ENCODE peak calls at places on chromosomes 7 and 10, in five cellular contexts. M, B, J, W and I are unnamed samples.

GRCh38 chr7:94088560-94088959 is 84.4 kb upstream of the BET1 start:
- DNase-seq in J (no peak), B (peak; percentile 33), W (peak; percentile 23), M (no peak), I (no peak)

GRCh38 chr7:97390915-97391593 is 273.6 kb downstream of the SDHAF3 start:
- DNase-seq in J (no peak), M (no peak), W (no peak), B (no peak), I (no peak)

GRCh38 chr7:29915481-29916215 is 74.0 kb downstream of the SCRN1 start:
- DNase-seq in M (no peak), J (no peak), B (no peak), W (no peak), I (no peak)

GRCh38 chr10:43263551-43264323 is 3.1 kb downstream of the RASGEF1A start:
- DNase-seq in J (no peak), B (no peak), M (no peak), W (no peak), I (no peak)

GRCh38 chr7:37728747-37729146 is 45.2 kb downstream of the GPR141 start:
- DNase-seq in J (no peak), B (no peak), M (no peak), W (no peak), I (no peak)

GRCh38 chr7:74625446-74625845 is 32.1 kb upstream of the GTF2I start:
- DNase-seq in B (peak; percentile 81), M (no peak), J (no peak), W (peak; percentile 78), I (no peak)

GRCh38 chr7:98202367-98203195 is 8.7 kb upstream of the BHLHA15 start:
- DNase-seq in J (peak; percentile 96), W (no peak), M (peak; percentile 92), B (no peak), I (peak; percentile 94)

GRCh38 chr7:151121380-151122170 is 35.3 kb downstream of the AGAP3 start:
- DNase-seq in W (no peak), B (no peak), J (no peak), M (no peak), I (no peak)

GRCh38 chr10:35564276-35564982 is 40.7 kb upstream of the GJD4 start:
- DNase-seq in M (peak; percentile 40), J (no peak), W (peak; percentile 57), B (peak; percentile 64), I (peak; percentile 36)

GRCh38 chr10:63703113-63703670 is 182.0 kb downstream of the REEP3 start:
- DNase-seq in J (no peak), B (peak; percentile 33), M (no peak), W (peak; percentile 41), I (no peak)

GRCh38 chr7:5396999-5397656 is 26.5 kb downstream of the TNRC18 start:
- DNase-seq in M (peak; percentile 93), J (peak; percentile 90), B (peak; percentile 93), W (peak; percentile 96), I (peak; percentile 95)

GRCh38 chr7:30564243-30564892 is 30.3 kb upstream of the GARS1 start:
- DNase-seq in W (peak; percentile 92), B (peak; percentile 91), M (peak; percentile 82), J (peak; percentile 79), I (peak; percentile 78)

GRCh38 chr10:93106631-93107072 is 33.0 kb downstream of the CYP26A1 start:
- DNase-seq in M (no peak), W (peak; percentile 61), J (no peak), B (peak; percentile 16), I (no peak)

GRCh38 chr10:78300526-78300925 is 266.9 kb downstream of the RPS24 start:
- DNase-seq in B (no peak), W (no peak), J (peak; percentile 19), M (no peak), I (no peak)

GRCh38 chr10:50576245-50576815 is 47.4 kb downstream of the SGMS1 start:
- DNase-seq in J (no peak), M (no peak), W (peak; percentile 27), B (peak; percentile 25), I (no peak)

GRCh38 chr7:151085691-151086620 is at the start of gene AGAP3:
- DNase-seq in B (peak; percentile 81), W (peak; percentile 80), M (peak; percentile 89), J (peak; percentile 55), I (peak; percentile 97)

GRCh38 chr7:17528636-17529035 is 230.2 kb downstream of the AHR start:
- DNase-seq in W (no peak), B (no peak), M (no peak), J (no peak), I (no peak)

GRCh38 chr7:17534348-17534747 is 235.9 kb downstream of the AHR start:
- DNase-seq in J (no peak), W (no peak), M (no peak), B (no peak), I (no peak)

GRCh38 chr7:17530249-17530648 is 231.8 kb downstream of the AHR start:
- DNase-seq in W (peak; percentile 97), J (no peak), M (no peak), B (peak; percentile 96), I (no peak)

GRCh38 chr7:17532861-17533404 is 234.5 kb downstream of the AHR start:
- DNase-seq in M (no peak), J (no peak), B (peak; percentile 62), W (peak; percentile 79), I (no peak)

DNA sequence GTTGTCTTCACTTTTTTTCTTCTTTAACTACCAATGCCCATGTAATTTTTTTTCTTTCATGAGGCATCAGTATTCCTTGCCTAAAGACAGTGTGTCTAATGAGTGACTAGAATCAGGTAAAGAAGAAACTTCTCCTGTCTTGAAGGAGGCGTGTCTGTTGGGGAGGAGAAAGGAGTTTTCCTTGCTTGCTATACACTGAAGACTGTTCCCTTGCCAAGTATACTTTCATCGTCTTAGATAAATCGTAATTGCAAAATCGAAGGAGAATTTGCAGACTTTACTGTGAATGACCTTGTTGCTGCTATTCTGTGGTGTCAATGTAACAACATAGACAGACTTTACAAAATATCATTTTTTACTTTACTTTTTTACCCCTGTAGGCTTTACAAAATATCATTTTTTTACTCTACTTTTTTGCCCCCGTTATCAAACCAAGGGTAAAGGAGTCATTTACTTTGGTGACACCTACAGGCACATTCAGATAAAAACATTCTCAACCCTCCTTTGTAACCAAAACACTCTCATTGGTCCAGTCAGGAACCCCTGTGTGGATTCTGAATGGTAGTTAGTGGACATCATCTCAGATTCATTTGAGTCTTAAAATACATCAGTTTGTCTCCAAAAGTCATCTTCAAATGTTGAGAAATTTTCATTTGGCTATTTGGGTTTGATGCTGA is 232.4 kb downstream of the AHR start:
- DNase-seq in W (peak; percentile 93), M (peak; percentile 10), J (no peak), B (peak; percentile 66), I (peak; percentile 30)
- TF ChIP-seq CTCF in W (peak; percentile 28), M (peak; percentile 21), J (peak; percentile 21), B (peak; percentile 14), I (no peak)

GRCh38 chr10:86583983-86584382 is 62.4 kb upstream of the WAPL start:
- DNase-seq in M (peak; percentile 58), W (no peak), J (no peak), B (no peak), I (peak; percentile 61)
- TF ChIP-seq CTCF in M (peak; percentile 43), W (no peak), J (no peak), B (no peak), I (no peak)

DNA sequence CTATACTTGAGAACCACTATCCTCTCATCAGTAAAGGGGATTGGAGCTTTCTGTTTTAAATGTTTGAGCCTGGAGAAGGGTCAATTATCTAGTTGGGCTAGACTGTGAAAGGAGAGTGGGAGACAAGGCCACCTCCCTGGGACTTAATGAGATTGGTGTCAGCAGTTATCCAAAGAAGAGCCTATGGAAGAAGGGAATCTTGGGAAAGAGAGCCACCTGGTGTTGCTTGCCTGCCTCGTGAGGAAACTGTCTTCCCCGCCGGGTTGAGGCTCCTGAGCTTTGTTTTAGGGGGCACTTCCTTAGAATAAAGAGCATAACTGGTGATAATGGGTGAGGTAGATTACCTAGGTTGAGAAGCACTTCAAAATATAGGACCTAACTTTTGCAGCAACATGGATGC is 32.0 kb upstream of the ABCB4 start:
- DNase-seq in J (no peak), W (no peak), B (no peak), M (no peak), I (no peak)
- TF ChIP-seq CTCF in J (no peak), W (peak; percentile 3), B (no peak), M (no peak), I (no peak)

DNA sequence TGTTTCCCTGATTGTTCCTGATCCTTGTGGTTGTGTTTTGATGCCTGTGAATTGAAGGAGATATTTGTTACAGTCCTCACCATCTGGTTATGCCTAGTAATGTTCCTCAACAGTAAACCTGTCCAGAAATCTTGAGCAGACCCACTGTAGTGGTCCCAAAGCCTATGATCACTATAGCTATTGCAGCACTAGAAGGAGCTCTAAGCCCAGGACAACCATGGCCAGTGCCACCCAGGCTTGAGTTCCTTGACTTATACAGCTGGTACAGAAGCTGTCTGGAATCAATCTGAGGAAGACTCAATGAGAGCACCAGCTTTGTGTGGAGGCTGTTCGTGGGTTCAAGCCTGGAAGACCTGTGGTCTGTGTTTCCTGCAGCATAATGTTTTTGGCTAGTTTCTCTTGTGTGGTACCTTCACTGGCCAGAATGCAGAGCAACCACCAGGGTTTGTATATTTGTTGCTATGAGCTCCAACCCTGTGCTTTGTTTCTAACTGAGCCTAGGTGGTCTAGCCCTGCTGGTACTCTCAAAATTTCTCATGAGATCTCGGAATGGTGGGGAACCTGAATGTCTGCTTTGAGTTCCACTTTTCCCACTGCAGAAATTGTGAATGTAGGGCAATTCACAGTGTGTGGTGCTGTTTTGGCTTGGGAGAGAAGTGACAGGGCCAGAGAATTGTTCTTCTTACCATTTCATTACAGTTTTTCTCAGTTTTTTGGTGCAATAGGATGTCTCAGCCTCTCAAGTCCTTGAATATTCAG is 355.2 kb downstream of the SUGCT start:
- DNase-seq in M (no peak), W (peak; percentile 5), J (no peak), B (no peak), I (no peak)
- TF ChIP-seq CTCF in M (no peak), W (no peak), J (no peak), B (no peak), I (no peak)

GRCh38 chr7:67856046-67856445 is 859.4 kb downstream of the TYW1 start:
- DNase-seq in J (no peak), B (no peak), W (no peak), M (no peak), I (no peak)
- TF ChIP-seq CTCF in J (no peak), B (no peak), W (no peak), M (no peak), I (no peak)

GRCh38 chr10:102375250-102375649 is 20.3 kb upstream of the NFKB2 start:
- DNase-seq in J (no peak), B (no peak), M (no peak), W (no peak), I (no peak)
- TF ChIP-seq CTCF in J (no peak), B (peak; percentile 5), M (no peak), W (no peak), I (no peak)

GRCh38 chr10:21385996-21386620 is 139.4 kb downstream of the SKIDA1 start:
- DNase-seq in W (no peak), M (no peak), B (no peak), J (no peak), I (no peak)
- TF ChIP-seq CTCF in W (no peak), M (no peak), B (no peak), J (no peak), I (no peak)